ENCODE peak calls at places on chromosomes 1 and 21, in eight cellular contexts. One of them, this sample, is unnamed.
A peak's percentile ranks its signal among the peaks of the same experiment; 100 is the strongest.

GRCh38 chr1:118100686-118101300 is 84.2 kb downstream of the SPAG17 start:
- DNase-seq in neuronal stem cell: no peak
- DNase-seq in stimulated activated CD8-positive, alpha-beta memory T cell treated with anti-CD3 and anti-CD28 coated beads, Interleukin-4, amount 100 ng/mL, for 1 hour: no peak
- DNase-seq in stimulated activated naive B cell treated with anti-CD40 and anti-IgM and Interleukin-4, amounts not matched to agents 10 μg/mL and 1 μg/mL and 100 μg/mL, for 72 hours: no peak
- DNase-seq in Jurkat, Clone E6-1: no peak
- DNase-seq in RCC 7860: no peak
- DNase-seq in stimulated activated CD4-positive, alpha-beta T cell treated with anti-CD3 and anti-CD28 coated beads, TNF-alpha, amount 100 ng/mL, for 4 hours: no peak
- DNase-seq in posterior cingulate gyrus: no peak
- DNase-seq in this sample: no peak

GRCh38 chr1:115107501-115108260 is 18.4 kb upstream of the TSPAN2 start:
- DNase-seq in RCC 7860: no peak
- DNase-seq in stimulated activated CD4-positive, alpha-beta T cell treated with anti-CD3 and anti-CD28 coated beads, TNF-alpha, amount 100 ng/mL, for 4 hours: no peak
- DNase-seq in posterior cingulate gyrus: no peak
- DNase-seq in stimulated activated CD8-positive, alpha-beta memory T cell treated with anti-CD3 and anti-CD28 coated beads, Interleukin-4, amount 100 ng/mL, for 1 hour: no peak
- DNase-seq in Jurkat, Clone E6-1: no peak
- DNase-seq in neuronal stem cell: no peak
- DNase-seq in stimulated activated naive B cell treated with anti-CD40 and anti-IgM and Interleukin-4, amounts not matched to agents 10 μg/mL and 1 μg/mL and 100 μg/mL, for 72 hours: no peak
- DNase-seq in this sample: no peak

GRCh38 chr1:184890539-184890973 is 83.8 kb downstream of the NIBAN1 start:
- DNase-seq in neuronal stem cell: no peak
- DNase-seq in posterior cingulate gyrus: no peak
- DNase-seq in stimulated activated CD4-positive, alpha-beta T cell treated with anti-CD3 and anti-CD28 coated beads, TNF-alpha, amount 100 ng/mL, for 4 hours: no peak
- DNase-seq in stimulated activated CD8-positive, alpha-beta memory T cell treated with anti-CD3 and anti-CD28 coated beads, Interleukin-4, amount 100 ng/mL, for 1 hour: peak; percentile 14
- DNase-seq in RCC 7860: peak; percentile 95
- DNase-seq in Jurkat, Clone E6-1: no peak
- DNase-seq in stimulated activated naive B cell treated with anti-CD40 and anti-IgM and Interleukin-4, amounts not matched to agents 10 μg/mL and 1 μg/mL and 100 μg/mL, for 72 hours: no peak
- DNase-seq in this sample: no peak

GRCh38 chr21:38488640-38489282 is 9.5 kb downstream of the ERG start:
- DNase-seq in stimulated activated naive B cell treated with anti-CD40 and anti-IgM and Interleukin-4, amounts not matched to agents 10 μg/mL and 1 μg/mL and 100 μg/mL, for 72 hours: no peak
- DNase-seq in RCC 7860: no peak
- DNase-seq in stimulated activated CD4-positive, alpha-beta T cell treated with anti-CD3 and anti-CD28 coated beads, TNF-alpha, amount 100 ng/mL, for 4 hours: no peak
- DNase-seq in neuronal stem cell: no peak
- DNase-seq in posterior cingulate gyrus: no peak
- DNase-seq in stimulated activated CD8-positive, alpha-beta memory T cell treated with anti-CD3 and anti-CD28 coated beads, Interleukin-4, amount 100 ng/mL, for 1 hour: no peak
- DNase-seq in Jurkat, Clone E6-1: no peak
- DNase-seq in this sample: no peak

GRCh38 chr1:56901720-56902119 is 47.1 kb downstream of the C8A start:
- DNase-seq in stimulated activated CD8-positive, alpha-beta memory T cell treated with anti-CD3 and anti-CD28 coated beads, Interleukin-4, amount 100 ng/mL, for 1 hour: no peak
- DNase-seq in RCC 7860: no peak
- DNase-seq in stimulated activated CD4-positive, alpha-beta T cell treated with anti-CD3 and anti-CD28 coated beads, TNF-alpha, amount 100 ng/mL, for 4 hours: no peak
- DNase-seq in neuronal stem cell: no peak
- DNase-seq in Jurkat, Clone E6-1: no peak
- DNase-seq in posterior cingulate gyrus: no peak
- DNase-seq in stimulated activated naive B cell treated with anti-CD40 and anti-IgM and Interleukin-4, amounts not matched to agents 10 μg/mL and 1 μg/mL and 100 μg/mL, for 72 hours: no peak
- DNase-seq in this sample: no peak

GRCh38 chr1:92404661-92405060 is 82.1 kb downstream of the GFI1 start:
- DNase-seq in stimulated activated CD8-positive, alpha-beta memory T cell treated with anti-CD3 and anti-CD28 coated beads, Interleukin-4, amount 100 ng/mL, for 1 hour: no peak
- DNase-seq in neuronal stem cell: no peak
- DNase-seq in RCC 7860: no peak
- DNase-seq in Jurkat, Clone E6-1: no peak
- DNase-seq in stimulated activated CD4-positive, alpha-beta T cell treated with anti-CD3 and anti-CD28 coated beads, TNF-alpha, amount 100 ng/mL, for 4 hours: no peak
- DNase-seq in posterior cingulate gyrus: no peak
- DNase-seq in stimulated activated naive B cell treated with anti-CD40 and anti-IgM and Interleukin-4, amounts not matched to agents 10 μg/mL and 1 μg/mL and 100 μg/mL, for 72 hours: no peak
- DNase-seq in this sample: no peak

GRCh38 chr1:168643152-168643551 is 66.7 kb downstream of the XCL1 start:
- DNase-seq in stimulated activated naive B cell treated with anti-CD40 and anti-IgM and Interleukin-4, amounts not matched to agents 10 μg/mL and 1 μg/mL and 100 μg/mL, for 72 hours: no peak
- DNase-seq in posterior cingulate gyrus: no peak
- DNase-seq in neuronal stem cell: no peak
- DNase-seq in stimulated activated CD8-positive, alpha-beta memory T cell treated with anti-CD3 and anti-CD28 coated beads, Interleukin-4, amount 100 ng/mL, for 1 hour: no peak
- DNase-seq in Jurkat, Clone E6-1: no peak
- DNase-seq in stimulated activated CD4-positive, alpha-beta T cell treated with anti-CD3 and anti-CD28 coated beads, TNF-alpha, amount 100 ng/mL, for 4 hours: no peak
- DNase-seq in RCC 7860: peak; percentile 87
- DNase-seq in this sample: no peak

GRCh38 chr1:234044079-234044478 is 139.6 kb downstream of the SLC35F3 start:
- DNase-seq in stimulated activated naive B cell treated with anti-CD40 and anti-IgM and Interleukin-4, amounts not matched to agents 10 μg/mL and 1 μg/mL and 100 μg/mL, for 72 hours: no peak
- DNase-seq in stimulated activated CD4-positive, alpha-beta T cell treated with anti-CD3 and anti-CD28 coated beads, TNF-alpha, amount 100 ng/mL, for 4 hours: no peak
- DNase-seq in RCC 7860: no peak
- DNase-seq in stimulated activated CD8-positive, alpha-beta memory T cell treated with anti-CD3 and anti-CD28 coated beads, Interleukin-4, amount 100 ng/mL, for 1 hour: no peak
- DNase-seq in Jurkat, Clone E6-1: no peak
- DNase-seq in posterior cingulate gyrus: no peak
- DNase-seq in neuronal stem cell: no peak
- DNase-seq in this sample: no peak

GRCh38 chr1:63599799-63600198 is 6.6 kb downstream of the PGM1 start:
- DNase-seq in stimulated activated naive B cell treated with anti-CD40 and anti-IgM and Interleukin-4, amounts not matched to agents 10 μg/mL and 1 μg/mL and 100 μg/mL, for 72 hours: no peak
- DNase-seq in neuronal stem cell: no peak
- DNase-seq in posterior cingulate gyrus: no peak
- DNase-seq in stimulated activated CD4-positive, alpha-beta T cell treated with anti-CD3 and anti-CD28 coated beads, TNF-alpha, amount 100 ng/mL, for 4 hours: no peak
- DNase-seq in RCC 7860: no peak
- DNase-seq in Jurkat, Clone E6-1: no peak
- DNase-seq in stimulated activated CD8-positive, alpha-beta memory T cell treated with anti-CD3 and anti-CD28 coated beads, Interleukin-4, amount 100 ng/mL, for 1 hour: no peak
- DNase-seq in this sample: no peak

This sample was measured in esophagus squamous epithelium.